ENCODE peak calls at places on chromosome 16, in four cellular contexts. C is astrocyte of the spinal cord, P is testis, H is progenitor cell of endocrine pancreas. K is an unnamed sample.

GRCh38 chr16:17370233-17371013 is 100.3 kb downstream of the XYLT1 start:
- DNase-seq in C (peak), P (peak), H (no peak), K (no peak)

GRCh38 chr16:11669380-11670146 is 1.3 kb downstream of the SNN start:
- DNase-seq in C (no peak), P (no peak), H (no peak), K (no peak)

GRCh38 chr16:11621920-11622651 is 35.4 kb upstream of the LITAF start:
- DNase-seq in C (no peak), P (no peak), H (no peak), K (no peak)

GRCh38 chr16:27434141-27435051 is 32.4 kb downstream of the IL21R start:
- DNase-seq in C (no peak), P (peak), H (no peak), K (no peak)

GRCh38 chr16:1169285-1170075 is 16.6 kb downstream of the CACNA1H start:
- DNase-seq in C (no peak), P (peak), H (no peak), K (no peak)

GRCh38 chr16:68235882-68236803 is at the start of gene ESRP2:
- DNase-seq in C (no peak), P (no peak), H (peak), K (peak)

GRCh38 chr16:2046889-2047329 is 725 bp downstream of the NTHL1 start:
- DNase-seq in C (no peak), P (no peak), H (no peak), K (no peak)

GRCh38 chr16:64539811-64540210 is 582.1 kb downstream of the CDH11 start:
- DNase-seq in C (no peak), P (no peak), H (no peak), K (no peak)

GRCh38 chr16:51445250-51445649 is 294.2 kb upstream of the SALL1 start:
- DNase-seq in C (no peak), P (no peak), H (no peak), K (no peak)

GRCh38 chr16:19771796-19772195 is 53.7 kb downstream of the IQCK start:
- DNase-seq in C (no peak), P (no peak), H (no peak), K (no peak)

GRCh38 chr16:67431077-67431804 is at the start of gene HSD11B2:
- DNase-seq in C (peak), P (peak), H (peak), K (peak)

GRCh38 chr16:31258366-31258765 is 1.4 kb upstream of the ITGAM start:
- DNase-seq in C (no peak), P (no peak), H (no peak), K (no peak)

GRCh38 chr16:50306287-50306686 is 39.9 kb downstream of the ADCY7 start:
- DNase-seq in C (no peak), P (no peak), H (no peak), K (no peak)

GRCh38 chr16:51834131-51834530 is 683.1 kb upstream of the SALL1 start:
- DNase-seq in C (no peak), P (no peak), H (no peak), K (no peak)

GRCh38 chr16:4846503-4846900 is 586 bp downstream of the GLYR1 start:
- DNase-seq in C (peak), P (peak), H (peak), K (peak)

GRCh38 chr16:22970191-22970845 is 156.4 kb downstream of the HS3ST2 start:
- DNase-seq in C (no peak), P (no peak), H (no peak), K (no peak)

GRCh38 chr16:20249247-20249646 is 78.1 kb downstream of the GP2 start:
- DNase-seq in C (no peak), P (no peak), H (no peak), K (no peak)

GRCh38 chr16:11583171-11583570 is 3.5 kb downstream of the LITAF start:
- DNase-seq in C (peak), P (no peak), H (no peak), K (no peak)

GRCh38 chr16:24717411-24717810 is 12.0 kb upstream of the TNRC6A start:
- DNase-seq in C (peak), P (peak), H (no peak), K (no peak)

GRCh38 chr16:73204359-73205152 is 156.6 kb upstream of the ZFHX3 start:
- DNase-seq in C (no peak), P (no peak), H (no peak), K (peak)

GRCh38 chr16:86529160-86529559 is 18.8 kb downstream of the FOXF1 start:
- DNase-seq in C (no peak), P (no peak), H (no peak), K (no peak)

GRCh38 chr16:72995151-72995881 is 52.6 kb downstream of the ZFHX3 start:
- DNase-seq in C (no peak), P (no peak), H (no peak), K (peak)

GRCh38 chr16:50245417-50246298 is 20.7 kb upstream of the ADCY7 start:
- DNase-seq in C (peak), P (peak), H (peak), K (peak)

GRCh38 chr16:72554935-72555334 is 383.0 kb upstream of the PMFBP1 start:
- DNase-seq in C (no peak), P (no peak), H (no peak), K (no peak)

GRCh38 chr16:11191665-11192064 is 64.3 kb downstream of the SOCS1 start:
- DNase-seq in C (no peak), P (no peak), H (no peak), K (no peak)

GRCh38 chr16:23107878-23108277 is 41.4 kb downstream of the USP31 start:
- DNase-seq in C (peak), P (no peak), H (no peak), K (no peak)

GRCh38 chr16:70691223-70692129 is 5.6 kb upstream of the MTSS2 start:
- DNase-seq in C (peak), P (no peak), H (no peak), K (no peak)

GRCh38 chr16:48123104-48123788 is 32.5 kb downstream of the ABCC12 start:
- DNase-seq in C (peak), P (no peak), H (no peak), K (peak)

GRCh38 chr16:86075488-86075785 is 176.5 kb downstream of the IRF8 start:
- DNase-seq in C (no peak), P (no peak), H (no peak), K (no peak)

GRCh38 chr16:11094838-11095565 is 150.6 kb downstream of the CLEC16A start:
- DNase-seq in C (no peak), P (no peak), H (no peak), K (no peak)

GRCh38 chr16:71807905-71808592 is 585 bp downstream of the AP1G1 start:
- DNase-seq in C (peak), P (peak), H (no peak), K (peak)

GRCh38 chr16:30930160-30930571 is 6.8 kb downstream of the FBXL19 start:
- DNase-seq in C (no peak), P (no peak), H (no peak), K (no peak)

GRCh38 chr16:8850279-8850885 is 18.4 kb downstream of the CARHSP1 start:
- DNase-seq in C (peak), P (no peak), H (no peak), K (no peak)

GRCh38 chr16:89330177-89330856 is 112.8 kb downstream of the ZNF778 start:
- DNase-seq in C (peak), P (no peak), H (no peak), K (peak)

GRCh38 chr16:11250786-11251524 is 5.0 kb downstream of the SOCS1 start:
- DNase-seq in C (no peak), P (no peak), H (no peak), K (no peak)

GRCh38 chr16:3669067-3669466 is 14.6 kb downstream of the DNASE1 start:
- DNase-seq in C (no peak), P (no peak), H (no peak), K (no peak)

GRCh38 chr16:19666451-19666850 is 51.6 kb downstream of the KNOP1 start:
- DNase-seq in C (no peak), P (peak), H (no peak), K (no peak)

GRCh38 chr16:4373909-4374742 is 2.5 kb downstream of the VASN start:
- DNase-seq in C (peak), P (peak), H (no peak), K (peak)

GRCh38 chr16:27366687-27367462 is 35.1 kb upstream of the IL21R start:
- DNase-seq in C (no peak), P (no peak), H (no peak), K (no peak)

GRCh38 chr16:87844374-87844733 is 25.0 kb downstream of the SLC7A5 start:
- DNase-seq in C (peak), P (no peak), H (no peak), K (no peak)
- TF ChIP-seq CTCF in C (peak), P (no peak), H (peak), K (no peak)

DNA sequence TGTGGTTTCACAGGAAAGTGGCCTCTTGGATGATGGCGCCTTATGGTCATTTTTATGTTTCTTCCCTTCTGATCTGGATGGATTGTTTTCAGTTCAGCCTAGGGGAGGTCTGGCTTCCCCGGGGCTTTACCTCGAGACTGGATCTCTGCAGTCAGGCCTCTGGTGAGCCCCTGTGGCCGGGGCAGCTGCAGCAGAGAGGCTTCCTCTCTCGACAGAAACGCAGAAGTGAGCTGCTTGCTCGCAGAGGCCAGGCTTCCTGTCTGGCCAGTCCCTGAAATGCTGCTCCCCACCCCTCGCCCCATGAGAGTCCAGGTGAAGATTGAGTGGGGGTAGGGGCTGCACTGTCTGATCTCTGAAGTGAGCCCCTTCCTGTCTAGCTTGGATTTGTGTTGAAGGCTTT is 44.0 kb downstream of the PLCG2 start:
- DNase-seq in C (no peak), P (no peak), H (no peak), K (no peak)
- TF ChIP-seq CTCF in C (no peak), P (no peak), H (no peak), K (no peak)

DNA sequence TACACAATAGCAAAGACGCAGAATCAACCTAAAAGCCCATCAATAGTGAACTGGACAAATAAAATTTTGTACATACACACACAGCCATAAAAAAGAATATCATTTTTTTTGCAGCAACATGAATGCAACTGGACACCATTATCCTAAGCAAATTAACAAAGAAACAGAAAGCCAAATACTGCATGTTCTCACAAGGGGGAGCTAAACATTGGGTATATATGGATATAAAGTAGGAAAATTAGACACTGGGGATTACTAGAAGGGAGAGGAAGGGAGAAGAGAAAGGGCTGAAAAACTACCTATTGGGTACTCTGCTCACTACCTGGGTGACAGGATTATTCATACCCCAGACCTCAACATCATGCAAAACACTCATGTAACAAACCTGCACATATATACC is 28.2 kb downstream of the ADAMTS18 start:
- DNase-seq in C (peak), P (no peak), H (no peak), K (no peak)
- TF ChIP-seq CTCF in C (peak), P (no peak), H (peak), K (no peak)

GRCh38 chr16:84065536-84066132 is 23.0 kb upstream of the SLC38A8 start:
- DNase-seq in C (peak), P (peak), H (peak), K (peak)
- TF ChIP-seq CTCF in C (peak), P (no peak), H (peak), K (peak)

K was measured in Calu3.